ENCODE peak calls at places on chromosomes 16 and 17, in nine cellular contexts. F, K, O, W, G, M, Y, A and C are unnamed samples. For H3K9me3, the result is how much of the 10 kb centered on the place peaks cover.

GRCh38 chr17:27569257-27569722 is 61.7 kb upstream of the LGALS9 start:
- DNase-seq in F (no peak), K (no peak), O (peak), W (peak), G (peak), M (no peak), Y (peak), A (peak), C (peak)

GRCh38 chr17:45224671-45225050 is 3.0 kb downstream of the FMNL1 start:
- DNase-seq in F (peak), K (no peak), O (no peak), W (peak), G (no peak), M (no peak), Y (no peak), A (no peak), C (no peak)

GRCh38 chr16:70267516-70267915 is 15.8 kb upstream of the EXOSC6 start:
- DNase-seq in F (peak), K (peak), O (peak), W (peak), G (peak), M (no peak), Y (no peak), A (peak), C (peak)

GRCh38 chr17:8629371-8630226 is 926 bp downstream of the MYH10 start:
- DNase-seq in F (peak), K (peak), O (no peak), W (peak), G (peak), M (peak), Y (peak), A (peak), C (peak)

GRCh38 chr17:36942631-36943125 is 5.4 kb downstream of the LHX1 start:
- DNase-seq in F (no peak), K (no peak), O (no peak), W (peak), G (no peak), M (no peak), Y (no peak), A (no peak), C (no peak)

GRCh38 chr16:26645629-26646028 is 421.1 kb upstream of the C16orf82 start:
- DNase-seq in F (no peak), K (no peak), O (no peak), W (peak), G (no peak), M (no peak), Y (no peak), A (peak), C (peak)

GRCh38 chr17:31724026-31724425 is 135.0 kb downstream of the COPRS start:
- DNase-seq in F (no peak), K (peak), O (no peak), W (no peak), G (peak), M (no peak), Y (no peak), A (peak), C (peak)

GRCh38 chr16:74564451-74564984 is 42.4 kb downstream of the GLG1 start:
- DNase-seq in F (no peak), K (no peak), O (no peak), W (no peak), G (no peak), M (no peak), Y (no peak), A (no peak), C (no peak)

GRCh38 chr17:50719924-50720805 is 762 bp downstream of the LUC7L3 start:
- DNase-seq in F (no peak), K (no peak), O (peak), W (peak), G (no peak), M (no peak), Y (no peak), A (no peak), C (no peak)

GRCh38 chr16:3999890-4000325 is 116.3 kb downstream of the ADCY9 start:
- DNase-seq in F (no peak), K (no peak), O (no peak), W (peak), G (peak), M (no peak), Y (no peak), A (no peak), C (no peak)

GRCh38 chr17:67386965-67387551 is 10.0 kb downstream of the PITPNC1 start:
- DNase-seq in F (no peak), K (peak), O (peak), W (peak), G (peak), M (no peak), Y (no peak), A (peak), C (peak)

GRCh38 chr17:41026668-41027471 is at the start of gene KRTAP1-5:
- DNase-seq in F (no peak), K (peak), O (peak), W (no peak), G (peak), M (no peak), Y (no peak), A (no peak), C (no peak)

GRCh38 chr17:44599298-44600175 is 42.3 kb downstream of the FZD2 start:
- DNase-seq in F (peak), K (no peak), O (peak), W (no peak), G (peak), M (peak), Y (peak), A (no peak), C (peak)

GRCh38 chr16:74813109-74813641 is 38.6 kb upstream of the FA2H start:
- DNase-seq in F (peak), K (peak), O (peak), W (peak), G (peak), M (peak), Y (peak), A (peak), C (peak)

GRCh38 chr16:87704754-87705353 is 60.9 kb downstream of the KLHDC4 start:
- DNase-seq in F (no peak), K (no peak), O (no peak), W (no peak), G (no peak), M (no peak), Y (no peak), A (no peak), C (no peak)

GRCh38 chr17:67078292-67078691 is 33.9 kb downstream of the CACNG1 start:
- DNase-seq in F (no peak), K (no peak), O (no peak), W (no peak), G (no peak), M (no peak), Y (no peak), A (no peak), C (no peak)

GRCh38 chr16:87233928-87234327 is 83.3 kb downstream of the C16orf95 start:
- DNase-seq in F (no peak), K (no peak), O (no peak), W (no peak), G (peak), M (no peak), Y (no peak), A (no peak), C (no peak)

GRCh38 chr16:22347100-22347820 is 27.2 kb downstream of the CDR2 start:
- DNase-seq in F (no peak), K (no peak), O (no peak), W (no peak), G (no peak), M (no peak), Y (no peak), A (no peak), C (no peak)

GRCh38 chr16:23269248-23270091 is 32.6 kb upstream of the SCNN1B start:
- DNase-seq in F (no peak), K (no peak), O (no peak), W (no peak), G (no peak), M (no peak), Y (no peak), A (no peak), C (no peak)

GRCh38 chr16:86975445-86975844 is 341.7 kb downstream of the C16orf95 start:
- DNase-seq in F (no peak), K (peak), O (peak), W (no peak), G (peak), M (peak), Y (no peak), A (peak), C (no peak)

GRCh38 chr17:31495049-31495885 is 103.8 kb downstream of the RAB11FIP4 start:
- DNase-seq in F (peak), K (peak), O (peak), W (no peak), G (no peak), M (no peak), Y (no peak), A (no peak), C (no peak)

GRCh38 chr16:15398618-15399316 is 3.2 kb downstream of the MPV17L start:
- DNase-seq in F (no peak), K (no peak), O (no peak), W (no peak), G (no peak), M (no peak), Y (no peak), A (no peak), C (no peak)

GRCh38 chr16:31465788-31466370 is 6.1 kb upstream of the TGFB1I1 start:
- DNase-seq in F (peak), K (no peak), O (no peak), W (no peak), G (no peak), M (no peak), Y (no peak), A (no peak), C (no peak)

GRCh38 chr17:28466521-28467048 is 6.9 kb upstream of the SLC13A2 start:
- DNase-seq in F (no peak), K (peak), O (no peak), W (no peak), G (peak), M (no peak), Y (no peak), A (peak), C (peak)

GRCh38 chr17:48456584-48456983 is 26.6 kb upstream of the SKAP1 start:
- DNase-seq in F (no peak), K (peak), O (peak), W (peak), G (no peak), M (no peak), Y (no peak), A (no peak), C (no peak)

GRCh38 chr16:35255816-35256215 is 1796.4 kb downstream of the TP53TG3F start:
- DNase-seq in F (no peak), K (no peak), O (no peak), W (no peak), G (no peak), M (no peak), Y (no peak), A (no peak), C (no peak)

GRCh38 chr16:35255186-35255803 is 1795.9 kb downstream of the TP53TG3F start:
- DNase-seq in F (no peak), K (no peak), O (no peak), W (no peak), G (no peak), M (no peak), Y (no peak), A (no peak), C (no peak)

DNA sequence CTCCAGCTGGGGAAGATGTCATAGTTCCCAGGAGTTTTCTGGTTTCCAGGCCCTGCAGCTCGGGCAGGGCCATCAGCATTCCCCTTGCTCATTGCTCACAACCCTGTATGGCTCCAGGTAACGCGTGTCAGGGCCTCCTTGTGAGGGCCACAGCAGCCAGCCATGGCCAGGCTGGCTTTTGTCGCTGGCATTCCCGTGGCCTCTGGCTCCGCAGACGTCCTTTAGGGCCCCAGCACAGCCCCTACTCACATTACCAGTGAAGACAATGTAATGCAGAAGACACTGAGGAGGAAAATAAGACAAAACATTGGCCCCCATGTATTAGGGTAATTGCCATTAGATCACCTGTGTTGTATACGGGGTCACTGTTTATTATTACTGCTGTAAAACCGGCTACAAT is 1799.0 kb downstream of the TP53TG3F start:
- DNase-seq in F (no peak), K (no peak), O (no peak), W (no peak), G (no peak), M (no peak), Y (no peak), A (no peak), C (no peak)
- H3K9me3 ChIP-seq in F (half or more), K (under half), O (under half), W (under half), G (under half), M (under half), Y (under half), A (under half), C (under half)

DNA sequence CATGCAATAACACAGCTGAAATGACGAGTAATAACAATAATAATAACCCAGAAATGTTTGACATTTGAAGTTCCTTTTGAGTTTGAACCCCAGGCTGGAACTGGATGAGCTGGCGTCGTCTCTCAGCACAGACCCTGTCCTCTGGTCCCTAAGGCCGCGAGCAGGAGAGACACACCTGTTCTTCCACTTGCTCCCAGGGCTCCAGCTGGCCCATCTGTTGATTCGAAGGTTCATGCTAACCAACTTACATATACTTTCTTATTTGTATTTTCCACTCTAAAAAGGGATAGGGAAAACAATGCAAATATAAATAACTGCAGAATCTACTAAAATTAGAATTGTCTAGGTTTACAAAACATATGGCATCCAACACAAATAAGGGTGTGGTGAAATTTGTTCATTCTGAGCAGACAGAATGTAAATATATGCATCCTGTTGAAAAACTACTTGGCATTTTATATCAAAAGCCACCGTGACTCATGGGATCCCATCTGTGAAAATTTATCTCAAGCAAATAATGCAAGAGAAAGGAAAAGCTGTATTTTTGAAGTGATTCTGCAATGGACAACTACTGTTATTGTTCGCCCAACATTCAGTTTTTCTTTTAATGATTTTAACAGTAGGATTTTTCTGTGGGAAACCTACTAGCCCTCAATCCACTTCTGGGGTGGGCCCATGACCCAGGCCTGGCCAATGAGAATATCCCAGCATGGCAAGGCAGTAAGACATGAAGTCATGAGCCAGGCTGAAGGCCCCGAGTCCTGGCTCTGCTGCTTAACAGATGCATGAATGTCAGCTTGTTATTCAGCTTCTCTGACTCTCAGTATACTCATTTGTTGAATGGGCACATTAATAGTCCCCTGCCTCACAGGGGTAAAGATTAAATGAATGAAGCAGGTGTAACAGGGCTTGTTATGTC is 13.2 kb upstream of the RGS9 start:
- DNase-seq in F (peak), K (no peak), O (peak), W (peak), G (peak), M (no peak), Y (no peak), A (no peak), C (no peak)
- H3K4me3 ChIP-seq in F (no peak), K (no peak), O (peak), W (peak), G (no peak), M (peak), Y (no peak), A (peak), C (peak)

GRCh38 chr16:35252356-35252936 is 1793.0 kb downstream of the TP53TG3F start:
- DNase-seq in F (no peak), K (no peak), O (no peak), W (peak), G (peak), M (no peak), Y (no peak), A (no peak), C (no peak)
- H3K9me3 ChIP-seq in F (half or more), K (under half), O (under half), W (under half), G (under half), M (under half), Y (under half), A (under half), C (under half)

GRCh38 chr16:11783319-11784047 is 13.6 kb downstream of the ZC3H7A start:
- DNase-seq in F (no peak), K (peak), O (peak), W (peak), G (peak), M (no peak), Y (no peak), A (no peak), C (no peak)
- H3K4me3 ChIP-seq in F (no peak), K (peak), O (peak), W (peak), G (no peak), M (peak), Y (no peak), A (no peak), C (no peak)

DNA sequence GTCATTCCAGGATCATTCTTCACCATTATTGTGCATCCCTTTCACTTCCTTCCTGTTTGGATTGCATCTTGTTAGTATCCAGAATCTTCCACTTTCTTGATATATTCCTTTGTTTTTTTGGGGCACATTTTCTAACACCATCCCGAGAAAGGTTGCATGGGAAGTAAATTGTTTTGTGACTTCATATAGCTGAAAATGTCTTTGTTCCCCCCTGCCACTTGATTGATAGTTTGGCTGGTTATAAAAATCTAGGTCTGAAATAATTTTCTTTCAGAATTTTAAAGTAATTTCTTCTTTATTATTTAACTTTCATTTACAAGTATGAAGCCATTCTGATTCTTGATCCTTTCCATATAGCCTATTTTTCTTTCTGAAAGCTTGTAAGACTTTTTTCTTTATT is 32.7 kb downstream of the GAN start:
- DNase-seq in F (no peak), K (no peak), O (no peak), W (no peak), G (no peak), M (no peak), Y (no peak), A (no peak), C (no peak)
- H3K9me3 ChIP-seq in F (under half), K (under half), O (under half), W (under half), G (under half), M (under half), Y (under half), A (under half), C (under half)

DNA sequence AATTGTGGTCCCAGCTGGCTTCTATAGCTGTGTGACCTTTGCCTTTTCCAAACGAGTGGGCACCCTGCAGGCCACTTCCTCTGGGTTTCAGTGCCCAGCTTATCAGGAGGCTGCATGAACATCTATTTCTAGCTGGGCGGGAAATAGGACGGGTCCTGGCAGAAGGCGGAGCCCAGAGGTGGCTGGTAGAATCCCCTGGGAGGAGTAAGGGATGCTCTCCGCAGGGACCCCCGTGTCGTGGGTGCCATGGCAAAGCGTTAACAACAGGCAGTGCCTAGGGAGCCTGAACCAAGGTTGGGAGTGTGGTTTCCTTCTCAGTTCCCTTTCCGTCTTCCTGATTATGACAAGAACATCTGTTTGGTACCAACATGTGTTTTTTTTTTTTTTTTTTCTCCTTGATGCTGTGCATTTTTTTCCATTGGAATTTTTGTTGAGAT is 58.2 kb downstream of the PLCG2 start:
- DNase-seq in F (no peak), K (no peak), O (no peak), W (no peak), G (no peak), M (no peak), Y (no peak), A (no peak), C (no peak)
- H3K4me3 ChIP-seq in F (no peak), K (no peak), O (no peak), W (no peak), G (no peak), M (no peak), Y (no peak), A (no peak), C (no peak)

GRCh38 chr16:10088380-10088793 is 93.8 kb downstream of the GRIN2A start:
- DNase-seq in F (no peak), K (no peak), O (no peak), W (no peak), G (no peak), M (no peak), Y (peak), A (no peak), C (peak)

GRCh38 chr16:10083301-10083700 is 98.9 kb downstream of the GRIN2A start:
- DNase-seq in F (no peak), K (no peak), O (no peak), W (no peak), G (no peak), M (no peak), Y (no peak), A (no peak), C (no peak)

GRCh38 chr16:10085078-10085798 is 97.0 kb downstream of the GRIN2A start:
- DNase-seq in F (no peak), K (no peak), O (no peak), W (no peak), G (no peak), M (no peak), Y (no peak), A (no peak), C (no peak)

GRCh38 chr16:10087151-10087550 is 95.1 kb downstream of the GRIN2A start:
- DNase-seq in F (no peak), K (no peak), O (no peak), W (no peak), G (no peak), M (no peak), Y (no peak), A (no peak), C (no peak)

DNA sequence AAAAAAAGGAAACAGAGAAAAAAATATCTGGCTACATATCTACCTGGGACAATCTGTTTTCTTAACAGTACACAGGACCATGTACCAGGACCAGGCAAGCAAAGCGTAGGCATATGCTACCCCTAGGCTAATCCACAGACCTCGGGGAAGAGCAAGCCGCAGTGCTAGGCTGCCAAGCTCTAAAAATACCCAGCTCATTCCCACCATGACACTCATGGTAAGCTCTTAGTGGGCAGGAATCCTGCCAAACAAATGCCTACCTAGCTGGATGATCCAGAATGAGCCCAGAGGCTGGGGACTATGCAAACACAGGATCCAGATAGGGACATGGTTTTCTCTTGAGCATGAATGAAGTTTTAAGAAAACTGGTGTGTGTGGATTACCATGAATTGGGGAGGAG is 95.6 kb downstream of the GRIN2A start:
- DNase-seq in F (no peak), K (no peak), O (no peak), W (no peak), G (no peak), M (no peak), Y (no peak), A (no peak), C (no peak)
- H3K9me3 ChIP-seq in F (under half), K (under half), O (under half), W (under half), G (under half), M (under half), Y (under half), A (under half), C (under half)